ENCODE peak calls at places on chromosome 4, in eight cellular contexts. One of them, this sample, is unnamed.

GRCh38 chr4:140609548-140610425 is 41.0 kb upstream of the UCP1 start:
- DNase-seq in GM13976: peak; percentile 73
- DNase-seq in cardiac muscle cell: peak; percentile 64
- DNase-seq in transverse colon: no peak
- DNase-seq in lower leg skin: no peak
- DNase-seq in NB4: peak; percentile 39
- DNase-seq in hepatocyte: peak; percentile 59
- DNase-seq in uterus: no peak
- DNase-seq in this sample: peak; percentile 66

GRCh38 chr4:29277381-29277780 is 1442.8 kb upstream of the PCDH7 start:
- DNase-seq in GM13976: no peak
- DNase-seq in cardiac muscle cell: peak; percentile 2
- DNase-seq in transverse colon: no peak
- DNase-seq in lower leg skin: no peak
- DNase-seq in NB4: no peak
- DNase-seq in hepatocyte: no peak
- DNase-seq in uterus: no peak
- DNase-seq in this sample: no peak

GRCh38 chr4:55169352-55169959 is 44.1 kb upstream of the KDR start:
- DNase-seq in GM13976: no peak
- DNase-seq in cardiac muscle cell: no peak
- DNase-seq in transverse colon: no peak
- DNase-seq in lower leg skin: no peak
- DNase-seq in NB4: no peak
- DNase-seq in hepatocyte: peak; percentile 58
- DNase-seq in uterus: no peak
- DNase-seq in this sample: no peak

GRCh38 chr4:141134051-141134450 is 782 bp upstream of the RNF150 start:
- DNase-seq in GM13976: no peak
- DNase-seq in cardiac muscle cell: no peak
- DNase-seq in transverse colon: no peak
- DNase-seq in lower leg skin: no peak
- DNase-seq in NB4: no peak
- DNase-seq in hepatocyte: peak; percentile 12
- DNase-seq in uterus: no peak
- DNase-seq in this sample: no peak

GRCh38 chr4:26490111-26490979 is at the start of gene CCKAR:
- DNase-seq in GM13976: no peak
- DNase-seq in cardiac muscle cell: no peak
- DNase-seq in transverse colon: no peak
- DNase-seq in lower leg skin: no peak
- DNase-seq in NB4: no peak
- DNase-seq in hepatocyte: no peak
- DNase-seq in uterus: no peak
- DNase-seq in this sample: no peak

GRCh38 chr4:173547889-173548288 is 17.9 kb upstream of the HAND2 start:
- DNase-seq in GM13976: no peak
- DNase-seq in cardiac muscle cell: peak; percentile 48
- DNase-seq in transverse colon: no peak
- DNase-seq in lower leg skin: no peak
- DNase-seq in NB4: peak; percentile 83
- DNase-seq in hepatocyte: no peak
- DNase-seq in uterus: no peak
- DNase-seq in this sample: no peak

GRCh38 chr4:169070895-169071218 is 60.8 kb upstream of the CBR4 start:
- DNase-seq in GM13976: no peak
- DNase-seq in cardiac muscle cell: peak; percentile 33
- DNase-seq in transverse colon: peak; percentile 64
- DNase-seq in lower leg skin: no peak
- DNase-seq in NB4: no peak
- DNase-seq in hepatocyte: peak; percentile 75
- DNase-seq in uterus: no peak
- DNase-seq in this sample: no peak

GRCh38 chr4:48778431-48779094 is 1.5 kb downstream of the FRYL start:
- DNase-seq in GM13976: no peak
- DNase-seq in cardiac muscle cell: peak; percentile 64
- DNase-seq in transverse colon: no peak
- DNase-seq in lower leg skin: no peak
- DNase-seq in NB4: peak; percentile 60
- DNase-seq in hepatocyte: no peak
- DNase-seq in uterus: no peak
- DNase-seq in this sample: no peak

GRCh38 chr4:25823632-25824031 is 39.2 kb downstream of the SEL1L3 start:
- DNase-seq in GM13976: no peak
- DNase-seq in cardiac muscle cell: no peak
- DNase-seq in transverse colon: no peak
- DNase-seq in lower leg skin: no peak
- DNase-seq in NB4: no peak
- DNase-seq in hepatocyte: no peak
- DNase-seq in uterus: no peak
- DNase-seq in this sample: no peak

GRCh38 chr4:169971456-169972015 is 54.7 kb downstream of the MFAP3L start:
- DNase-seq in GM13976: no peak
- DNase-seq in cardiac muscle cell: no peak
- DNase-seq in transverse colon: no peak
- DNase-seq in lower leg skin: no peak
- DNase-seq in NB4: no peak
- DNase-seq in hepatocyte: no peak
- DNase-seq in uterus: no peak
- DNase-seq in this sample: no peak

GRCh38 chr4:185019451-185020292 is 1.4 kb downstream of the HELT start:
- DNase-seq in GM13976: no peak
- DNase-seq in cardiac muscle cell: no peak
- DNase-seq in transverse colon: no peak
- DNase-seq in lower leg skin: no peak
- DNase-seq in NB4: no peak
- DNase-seq in hepatocyte: no peak
- DNase-seq in uterus: no peak
- DNase-seq in this sample: no peak

GRCh38 chr4:11469900-11470708 is 41.4 kb upstream of the HS3ST1 start:
- DNase-seq in GM13976: peak; percentile 13
- DNase-seq in cardiac muscle cell: no peak
- DNase-seq in transverse colon: no peak
- DNase-seq in lower leg skin: no peak
- DNase-seq in NB4: no peak
- DNase-seq in hepatocyte: no peak
- DNase-seq in uterus: no peak
- DNase-seq in this sample: peak; percentile 20

GRCh38 chr4:1655676-1656075 is 28.4 kb downstream of the FAM53A start:
- DNase-seq in GM13976: no peak
- DNase-seq in cardiac muscle cell: no peak
- DNase-seq in transverse colon: no peak
- DNase-seq in lower leg skin: no peak
- DNase-seq in NB4: no peak
- DNase-seq in hepatocyte: no peak
- DNase-seq in uterus: no peak
- DNase-seq in this sample: no peak

GRCh38 chr4:110630621-110631402 is 7.9 kb upstream of the PITX2 start:
- DNase-seq in GM13976: no peak
- DNase-seq in cardiac muscle cell: no peak
- DNase-seq in transverse colon: no peak
- DNase-seq in lower leg skin: no peak
- DNase-seq in NB4: no peak
- DNase-seq in hepatocyte: no peak
- DNase-seq in uterus: no peak
- DNase-seq in this sample: no peak

GRCh38 chr4:17476811-17477210 is 35.1 kb downstream of the QDPR start:
- DNase-seq in GM13976: peak; percentile 5
- DNase-seq in cardiac muscle cell: no peak
- DNase-seq in transverse colon: no peak
- DNase-seq in lower leg skin: no peak
- DNase-seq in NB4: peak; percentile 46
- DNase-seq in hepatocyte: no peak
- DNase-seq in uterus: no peak
- DNase-seq in this sample: no peak

GRCh38 chr4:159551268-159551667 is 448.4 kb downstream of the RAPGEF2 start:
- DNase-seq in GM13976: no peak
- DNase-seq in cardiac muscle cell: peak; percentile 70
- DNase-seq in transverse colon: no peak
- DNase-seq in lower leg skin: no peak
- DNase-seq in NB4: no peak
- DNase-seq in hepatocyte: no peak
- DNase-seq in uterus: no peak
- DNase-seq in this sample: no peak

GRCh38 chr4:42397635-42398447 is 553 bp downstream of the SHISA3 start:
- DNase-seq in GM13976: peak; percentile 57
- DNase-seq in cardiac muscle cell: peak; percentile 49
- DNase-seq in transverse colon: no peak
- DNase-seq in lower leg skin: no peak
- DNase-seq in NB4: peak; percentile 29
- DNase-seq in hepatocyte: peak; percentile 18
- DNase-seq in uterus: no peak
- DNase-seq in this sample: peak; percentile 38

GRCh38 chr4:155529761-155530160 is 136.9 kb upstream of the GUCY1A1 start:
- DNase-seq in GM13976: no peak
- DNase-seq in cardiac muscle cell: no peak
- DNase-seq in transverse colon: no peak
- DNase-seq in lower leg skin: no peak
- DNase-seq in NB4: no peak
- DNase-seq in hepatocyte: no peak
- DNase-seq in uterus: no peak
- DNase-seq in this sample: no peak

GRCh38 chr4:61805237-61805636 is 605.1 kb downstream of the ADGRL3 start:
- DNase-seq in GM13976: no peak
- DNase-seq in cardiac muscle cell: no peak
- DNase-seq in transverse colon: no peak
- DNase-seq in lower leg skin: no peak
- DNase-seq in NB4: no peak
- DNase-seq in hepatocyte: no peak
- DNase-seq in uterus: no peak
- DNase-seq in this sample: no peak

GRCh38 chr4:22712541-22712940 is 19.8 kb downstream of the GBA3 start:
- DNase-seq in GM13976: no peak
- DNase-seq in cardiac muscle cell: no peak
- DNase-seq in transverse colon: no peak
- DNase-seq in lower leg skin: no peak
- DNase-seq in NB4: no peak
- DNase-seq in hepatocyte: no peak
- DNase-seq in uterus: no peak
- DNase-seq in this sample: no peak

GRCh38 chr4:43855283-43855682 is 593.3 kb downstream of the KCTD8 start:
- DNase-seq in GM13976: no peak
- DNase-seq in cardiac muscle cell: no peak
- DNase-seq in transverse colon: no peak
- DNase-seq in lower leg skin: no peak
- DNase-seq in NB4: no peak
- DNase-seq in hepatocyte: no peak
- DNase-seq in uterus: no peak
- DNase-seq in this sample: no peak

GRCh38 chr4:87213425-87213824 is 7.0 kb downstream of the KLHL8 start:
- DNase-seq in GM13976: no peak
- DNase-seq in cardiac muscle cell: peak; percentile 70
- DNase-seq in transverse colon: no peak
- DNase-seq in lower leg skin: no peak
- DNase-seq in NB4: peak; percentile 36
- DNase-seq in hepatocyte: no peak
- DNase-seq in uterus: no peak
- DNase-seq in this sample: no peak

GRCh38 chr4:1499465-1499864 is 93.2 kb upstream of the NKX1-1 start:
- DNase-seq in GM13976: no peak
- DNase-seq in cardiac muscle cell: no peak
- DNase-seq in transverse colon: no peak
- DNase-seq in lower leg skin: no peak
- DNase-seq in NB4: no peak
- DNase-seq in hepatocyte: no peak
- DNase-seq in uterus: no peak
- DNase-seq in this sample: no peak

DNA sequence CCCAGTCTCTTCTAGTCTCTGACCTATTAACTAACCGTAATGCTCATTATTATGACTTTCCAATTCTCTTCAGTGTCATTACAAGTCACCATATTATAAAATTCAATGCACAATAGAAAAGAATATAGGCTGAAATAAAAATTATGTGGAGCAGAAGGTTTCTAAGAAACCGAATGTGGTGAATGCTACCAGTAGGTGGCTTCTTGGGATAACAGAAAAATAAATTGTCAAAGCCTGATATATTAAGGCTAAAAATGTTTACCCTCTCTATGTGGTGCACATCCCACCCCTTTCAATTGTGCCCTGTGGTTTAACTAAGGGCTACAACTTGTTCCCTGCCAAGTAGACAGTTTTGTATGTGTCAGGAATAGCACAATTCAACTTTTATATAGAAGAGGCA is 624.6 kb upstream of the TECRL start:
- DNase-seq in GM13976: no peak
- DNase-seq in cardiac muscle cell: no peak
- DNase-seq in transverse colon: no peak
- DNase-seq in lower leg skin: no peak
- DNase-seq in NB4: no peak
- DNase-seq in hepatocyte: no peak
- DNase-seq in uterus: no peak
- DNase-seq in this sample: no peak
- TF ChIP-seq CTCF in GM13976: no peak
- TF ChIP-seq CTCF in cardiac muscle cell: no peak
- TF ChIP-seq CTCF in transverse colon: no peak
- TF ChIP-seq CTCF in lower leg skin: no peak
- TF ChIP-seq CTCF in NB4: no peak
- TF ChIP-seq CTCF in hepatocyte: peak; percentile 51
- TF ChIP-seq CTCF in uterus: no peak
- TF ChIP-seq CTCF in this sample: no peak

DNA sequence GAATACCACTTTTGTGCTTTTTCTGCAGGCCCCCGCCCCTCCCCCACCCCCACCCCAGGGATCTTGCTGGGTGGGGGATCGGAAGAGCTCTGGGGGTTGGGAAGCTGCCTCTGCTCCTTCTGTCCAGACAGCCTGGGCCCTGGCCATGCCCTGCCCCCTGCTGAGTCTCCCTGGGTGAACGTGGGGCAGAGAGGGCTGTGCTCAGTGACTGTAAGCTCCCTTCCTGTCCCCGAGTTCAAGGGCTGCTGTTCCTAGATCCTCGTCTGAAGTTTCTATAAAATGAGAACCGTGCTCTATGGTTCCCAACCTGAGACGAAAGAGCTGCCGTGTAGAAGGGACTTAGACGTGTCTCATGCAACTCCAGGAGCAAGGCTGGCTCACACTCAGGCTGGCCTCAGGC is 105.0 kb downstream of the SORCS2 start:
- DNase-seq in GM13976: no peak
- DNase-seq in cardiac muscle cell: no peak
- DNase-seq in transverse colon: no peak
- DNase-seq in lower leg skin: no peak
- DNase-seq in NB4: no peak
- DNase-seq in hepatocyte: no peak
- DNase-seq in uterus: no peak
- DNase-seq in this sample: no peak
- TF ChIP-seq CTCF in GM13976: no peak
- TF ChIP-seq CTCF in cardiac muscle cell: no peak
- TF ChIP-seq CTCF in transverse colon: no peak
- TF ChIP-seq CTCF in lower leg skin: no peak
- TF ChIP-seq CTCF in NB4: no peak
- TF ChIP-seq CTCF in hepatocyte: no peak
- TF ChIP-seq CTCF in uterus: no peak
- TF ChIP-seq CTCF in this sample: no peak

GRCh38 chr4:113762851-113763172 is 1.3 kb upstream of the CAMK2D start:
- DNase-seq in GM13976: no peak
- DNase-seq in cardiac muscle cell: no peak
- DNase-seq in transverse colon: no peak
- DNase-seq in lower leg skin: no peak
- DNase-seq in NB4: no peak
- DNase-seq in hepatocyte: no peak
- DNase-seq in uterus: no peak
- DNase-seq in this sample: no peak
- TF ChIP-seq CTCF in GM13976: no peak
- TF ChIP-seq CTCF in cardiac muscle cell: no peak
- TF ChIP-seq CTCF in transverse colon: no peak
- TF ChIP-seq CTCF in lower leg skin: no peak
- TF ChIP-seq CTCF in NB4: no peak
- TF ChIP-seq CTCF in hepatocyte: no peak
- TF ChIP-seq CTCF in uterus: no peak
- TF ChIP-seq CTCF in this sample: no peak

GRCh38 chr4:2937146-2937857 is 25.9 kb downstream of the NOP14 start:
- DNase-seq in GM13976: peak; percentile 56
- DNase-seq in cardiac muscle cell: no peak
- DNase-seq in transverse colon: peak; percentile 4
- DNase-seq in lower leg skin: no peak
- DNase-seq in NB4: peak; percentile 45
- DNase-seq in hepatocyte: peak; percentile 39
- DNase-seq in uterus: peak; percentile 21
- DNase-seq in this sample: peak; percentile 47
- TF ChIP-seq CTCF in GM13976: no peak
- TF ChIP-seq CTCF in cardiac muscle cell: no peak
- TF ChIP-seq CTCF in transverse colon: no peak
- TF ChIP-seq CTCF in lower leg skin: peak; percentile 94
- TF ChIP-seq CTCF in NB4: no peak
- TF ChIP-seq CTCF in hepatocyte: no peak
- TF ChIP-seq CTCF in uterus: no peak
- TF ChIP-seq CTCF in this sample: no peak

This sample was measured in GM10248.